ENCODE peak calls at places on chromosomes 7 and 10, in ten cellular contexts. U, P, N, X, E, H, M, Q, K and O are unnamed samples.

GRCh38 chr7:100444311-100445278 is 8.3 kb upstream of the PPP1R35 start:
- DNase-seq in N (peak; percentile 74), Q (no peak), H (no peak), U (no peak), P (no peak), X (peak; percentile 79), E (peak; percentile 56), M (no peak), K (no peak), O (no peak)

GRCh38 chr7:149686001-149686400 is 87.4 kb downstream of the ZNF467 start:
- DNase-seq in Q (no peak), K (no peak), U (no peak), P (no peak), H (no peak), E (no peak), N (peak; percentile 62), X (peak; percentile 59), M (no peak), O (no peak)

GRCh38 chr7:156585025-156585648 is 55.4 kb upstream of the RNF32 start:
- DNase-seq in M (no peak), U (no peak), K (no peak), X (no peak), N (no peak), E (no peak), Q (no peak), P (no peak), H (no peak), O (no peak)

GRCh38 chr7:132577206-132578049 is 1.2 kb upstream of the PLXNA4 start:
- DNase-seq in K (peak; percentile 9), N (peak; percentile 16), P (no peak), E (peak; percentile 61), H (no peak), X (no peak), M (no peak), U (peak; percentile 91), Q (peak; percentile 47), O (no peak)

GRCh38 chr7:80916770-80917681 is 1.8 kb downstream of the SEMA3C start:
- DNase-seq in N (peak; percentile 89), P (no peak), K (no peak), X (no peak), M (no peak), Q (no peak), H (no peak), U (no peak), E (no peak), O (no peak)

GRCh38 chr7:151503902-151504714 is 15.6 kb downstream of the RHEB start:
- DNase-seq in E (no peak), H (no peak), U (no peak), P (no peak), M (no peak), X (peak; percentile 53), Q (no peak), K (no peak), N (peak; percentile 91), O (no peak)

GRCh38 chr7:110347091-110347490 is 743.8 kb upstream of the LRRN3 start:
- DNase-seq in E (no peak), K (no peak), U (peak; percentile 51), M (no peak), Q (peak; percentile 26), P (no peak), X (no peak), H (no peak), N (peak; percentile 51), O (no peak)

GRCh38 chr7:151885202-151885580 is 8.3 kb upstream of the PRKAG2 start:
- DNase-seq in K (no peak), Q (no peak), E (no peak), M (no peak), N (no peak), U (no peak), P (no peak), X (no peak), H (no peak), O (no peak)

GRCh38 chr7:102821994-102822747 is 73.4 kb downstream of the FAM185A start:
- DNase-seq in K (no peak), H (no peak), P (no peak), N (no peak), U (no peak), X (no peak), Q (no peak), E (no peak), M (no peak), O (no peak)

GRCh38 chr10:104331208-104331838 is 6.9 kb downstream of the ITPRIP start:
- DNase-seq in P (no peak), K (no peak), E (no peak), N (peak; percentile 84), U (no peak), M (no peak), H (no peak), X (no peak), Q (no peak), O (no peak)

GRCh38 chr10:129968020-129968861 is 4.2 kb upstream of the EBF3 start:
- DNase-seq in K (no peak), M (no peak), H (no peak), X (no peak), U (no peak), P (no peak), N (no peak), E (peak; percentile 24), Q (no peak), O (no peak)

GRCh38 chr7:2944729-2945128 is 98.9 kb downstream of the CARD11 start:
- DNase-seq in X (no peak), Q (no peak), P (no peak), N (no peak), H (no peak), K (no peak), U (no peak), E (no peak), M (no peak), O (no peak)

GRCh38 chr7:28678421-28678965 is 266.2 kb downstream of the CREB5 start:
- DNase-seq in E (no peak), N (peak; percentile 10), K (no peak), U (no peak), H (no peak), X (no peak), Q (no peak), P (no peak), M (no peak), O (no peak)

GRCh38 chr7:155340071-155340531 is 42.4 kb downstream of the INSIG1 start:
- DNase-seq in P (no peak), U (no peak), E (no peak), X (no peak), N (no peak), Q (no peak), H (no peak), K (no peak), M (no peak), O (no peak)

GRCh38 chr10:110684800-110685446 is 40.8 kb downstream of the RBM20 start:
- DNase-seq in Q (no peak), K (no peak), U (no peak), M (no peak), P (no peak), N (peak; percentile 85), E (no peak), X (no peak), H (no peak), O (no peak)

GRCh38 chr7:48837266-48837665 is 87.1 kb upstream of the CDC14C start:
- DNase-seq in U (no peak), X (no peak), H (no peak), K (no peak), E (no peak), M (no peak), N (no peak), Q (no peak), P (no peak), O (no peak)

GRCh38 chr10:35674843-35675242 is 32.7 kb upstream of the FZD8 start:
- DNase-seq in X (no peak), N (no peak), U (no peak), Q (no peak), H (no peak), K (no peak), P (no peak), E (no peak), M (no peak), O (no peak)

GRCh38 chr10:96417432-96417831 is 58.6 kb upstream of the OPALIN start:
- DNase-seq in E (no peak), H (no peak), K (no peak), X (no peak), M (no peak), U (no peak), N (no peak), P (no peak), Q (no peak), O (no peak)

GRCh38 chr7:159098424-159098786 is 46.3 kb downstream of the VIPR2 start:
- DNase-seq in P (no peak), U (no peak), N (no peak), K (no peak), Q (no peak), X (no peak), E (no peak), H (no peak), M (no peak), O (no peak)

GRCh38 chr10:131815366-131816156 is 85.2 kb upstream of the PPP2R2D start:
- DNase-seq in X (no peak), H (no peak), P (no peak), K (no peak), U (no peak), E (no peak), N (no peak), M (no peak), Q (no peak), O (no peak)

GRCh38 chr10:31374146-31374696 is 55.2 kb downstream of the ZEB1 start:
- DNase-seq in H (no peak), E (no peak), P (no peak), Q (peak; percentile 18), U (no peak), M (no peak), N (peak; percentile 59), X (no peak), K (no peak), O (no peak)

GRCh38 chr7:137820156-137820555 is 26.6 kb downstream of the DGKI start:
- DNase-seq in Q (no peak), H (no peak), E (no peak), U (no peak), N (no peak), X (no peak), M (no peak), K (no peak), P (no peak), O (no peak)

GRCh38 chr10:30059209-30060107 is at the start of gene JCAD:
- DNase-seq in H (peak; percentile 13), P (no peak), U (peak; percentile 71), E (peak; percentile 90), X (no peak), K (peak; percentile 78), Q (no peak), N (no peak), M (peak; percentile 44), O (no peak)

GRCh38 chr7:28442540-28443420 is 30.5 kb downstream of the CREB5 start:
- DNase-seq in H (no peak), M (no peak), P (no peak), E (no peak), N (peak; percentile 54), Q (no peak), K (no peak), X (no peak), U (no peak), O (no peak)

GRCh38 chr7:106865130-106866115 is at the start of gene PIK3CG:
- DNase-seq in X (no peak), K (no peak), N (no peak), Q (no peak), P (peak; percentile 66), E (no peak), M (no peak), H (no peak), U (no peak), O (no peak)

GRCh38 chr7:69994907-69995542 is 396.8 kb downstream of the AUTS2 start:
- DNase-seq in M (no peak), Q (no peak), U (no peak), X (no peak), H (no peak), E (no peak), K (no peak), P (no peak), N (no peak), O (no peak)

GRCh38 chr7:122885583-122886356 is 490 bp downstream of the CADPS2 start:
- DNase-seq in X (peak; percentile 16), U (peak; percentile 26), K (peak; percentile 46), M (no peak), P (no peak), H (no peak), N (no peak), E (peak; percentile 52), Q (no peak), O (no peak)

GRCh38 chr10:66329116-66329515 is 596.7 kb upstream of the LRRTM3 start:
- DNase-seq in K (no peak), H (no peak), X (no peak), N (no peak), U (no peak), M (no peak), Q (no peak), E (no peak), P (no peak), O (no peak)